ENCODE peak calls at places on chromosomes 13 and 19, in four cellular contexts. One of them, this sample, is unnamed.

GRCh38 chr19:33665776-33666175 is 44.0 kb downstream of the CHST8 start:
- DNase-seq in Calu3: no peak
- DNase-seq in brain pericyte: no peak
- DNase-seq in GM23338: no peak
- DNase-seq in this sample: no peak

GRCh38 chr19:4327252-4327876 is 11.3 kb downstream of the STAP2 start:
- DNase-seq in Calu3: no peak
- DNase-seq in brain pericyte: no peak
- DNase-seq in GM23338: peak
- DNase-seq in this sample: peak

GRCh38 chr19:1324792-1325567 is 39.3 kb downstream of the EFNA2 start:
- DNase-seq in Calu3: peak
- DNase-seq in brain pericyte: peak
- DNase-seq in GM23338: peak
- DNase-seq in this sample: peak

GRCh38 chr19:29432677-29433076 is 93.1 kb upstream of the VSTM2B start:
- DNase-seq in Calu3: no peak
- DNase-seq in brain pericyte: no peak
- DNase-seq in GM23338: no peak
- DNase-seq in this sample: no peak

GRCh38 chr19:50490991-50491472 is 14.4 kb upstream of the GARIN5A start:
- DNase-seq in Calu3: no peak
- DNase-seq in brain pericyte: no peak
- DNase-seq in GM23338: no peak
- DNase-seq in this sample: no peak

GRCh38 chr19:10167459-10167858 is 27.3 kb downstream of the DNMT1 start:
- DNase-seq in Calu3: no peak
- DNase-seq in brain pericyte: no peak
- DNase-seq in GM23338: no peak
- DNase-seq in this sample: no peak

GRCh38 chr19:10699650-10700335 is 1.4 kb upstream of the QTRT1 start:
- DNase-seq in Calu3: peak
- DNase-seq in brain pericyte: no peak
- DNase-seq in GM23338: peak
- DNase-seq in this sample: peak

GRCh38 chr19:18223860-18224524 is 2.2 kb downstream of the PDE4C start:
- DNase-seq in Calu3: peak
- DNase-seq in brain pericyte: no peak
- DNase-seq in GM23338: peak
- DNase-seq in this sample: peak

GRCh38 chr13:27927444-27928352 is 7.9 kb downstream of the PDX1 start:
- DNase-seq in Calu3: no peak
- DNase-seq in brain pericyte: no peak
- DNase-seq in GM23338: peak
- DNase-seq in this sample: peak

GRCh38 chr19:18440421-18440877 is 2.5 kb upstream of the ISYNA1 start:
- DNase-seq in Calu3: peak
- DNase-seq in brain pericyte: no peak
- DNase-seq in GM23338: peak
- DNase-seq in this sample: peak

GRCh38 chr19:15279326-15279904 is 47.2 kb upstream of the EPHX3 start:
- DNase-seq in Calu3: no peak
- DNase-seq in brain pericyte: no peak
- DNase-seq in GM23338: no peak
- DNase-seq in this sample: no peak

GRCh38 chr13:45292176-45292575 is 48.8 kb downstream of the TPT1 start:
- DNase-seq in Calu3: peak
- DNase-seq in brain pericyte: no peak
- DNase-seq in GM23338: no peak
- DNase-seq in this sample: no peak